ENCODE peak calls at places on chromosomes 3 and 15, in seven cellular contexts. One of them, this sample, is unnamed.

GRCh38 chr15:74438696-74439316 is 5.0 kb upstream of the SEMA7A start:
- DNase-seq in M059J: peak
- DNase-seq in RPMI7951: peak
- DNase-seq in MCF 10A: peak
- DNase-seq in LoVo: peak
- DNase-seq in brain microvascular endothelial cell: peak
- DNase-seq in EH: peak
- DNase-seq in this sample: peak

GRCh38 chr3:190443257-190443656 is 6.4 kb downstream of the TMEM207 start:
- DNase-seq in EH: peak
- DNase-seq in LoVo: no peak
- DNase-seq in RPMI7951: peak
- DNase-seq in M059J: peak
- DNase-seq in brain microvascular endothelial cell: peak
- DNase-seq in MCF 10A: peak
- DNase-seq in this sample: peak

GRCh38 chr3:169660709-169661566 is 2.6 kb downstream of the MECOM start:
- DNase-seq in EH: peak
- DNase-seq in LoVo: no peak
- DNase-seq in RPMI7951: peak
- DNase-seq in MCF 10A: no peak
- DNase-seq in M059J: no peak
- DNase-seq in brain microvascular endothelial cell: no peak
- DNase-seq in this sample: no peak

GRCh38 chr15:86743283-86743903 is 663.7 kb downstream of the AGBL1 start:
- DNase-seq in RPMI7951: peak
- DNase-seq in EH: no peak
- DNase-seq in LoVo: peak
- DNase-seq in M059J: peak
- DNase-seq in MCF 10A: peak
- DNase-seq in brain microvascular endothelial cell: no peak
- DNase-seq in this sample: peak

GRCh38 chr3:28850186-28850585 is 430.7 kb upstream of the RBMS3 start:
- DNase-seq in LoVo: no peak
- DNase-seq in RPMI7951: peak
- DNase-seq in EH: peak
- DNase-seq in brain microvascular endothelial cell: no peak
- DNase-seq in M059J: peak
- DNase-seq in MCF 10A: no peak
- DNase-seq in this sample: no peak

GRCh38 chr15:90836296-90836871 is 32.0 kb upstream of the FURIN start:
- DNase-seq in brain microvascular endothelial cell: peak
- DNase-seq in EH: peak
- DNase-seq in MCF 10A: peak
- DNase-seq in RPMI7951: peak
- DNase-seq in M059J: peak
- DNase-seq in LoVo: peak
- DNase-seq in this sample: peak

GRCh38 chr3:53224536-53224935 is 31.3 kb downstream of the TKT start:
- DNase-seq in EH: no peak
- DNase-seq in M059J: no peak
- DNase-seq in LoVo: no peak
- DNase-seq in MCF 10A: no peak
- DNase-seq in RPMI7951: no peak
- DNase-seq in brain microvascular endothelial cell: no peak
- DNase-seq in this sample: no peak

GRCh38 chr3:94130690-94131089 is 67.8 kb downstream of the NSUN3 start:
- DNase-seq in MCF 10A: no peak
- DNase-seq in brain microvascular endothelial cell: no peak
- DNase-seq in M059J: peak
- DNase-seq in RPMI7951: no peak
- DNase-seq in EH: no peak
- DNase-seq in LoVo: no peak
- DNase-seq in this sample: no peak

GRCh38 chr15:64387562-64388168 is at the start of gene TRIP4:
- DNase-seq in MCF 10A: peak
- DNase-seq in EH: peak
- DNase-seq in brain microvascular endothelial cell: peak
- DNase-seq in RPMI7951: peak
- DNase-seq in M059J: peak
- DNase-seq in LoVo: peak
- DNase-seq in this sample: peak

GRCh38 chr3:55143928-55144671 is 216.2 kb upstream of the LRTM1 start:
- DNase-seq in EH: peak
- DNase-seq in M059J: peak
- DNase-seq in MCF 10A: no peak
- DNase-seq in brain microvascular endothelial cell: peak
- DNase-seq in RPMI7951: peak
- DNase-seq in LoVo: no peak
- DNase-seq in this sample: peak

GRCh38 chr15:98611808-98612207 is 36.5 kb upstream of the IGF1R start:
- DNase-seq in EH: no peak
- DNase-seq in LoVo: no peak
- DNase-seq in M059J: no peak
- DNase-seq in RPMI7951: no peak
- DNase-seq in MCF 10A: no peak
- DNase-seq in brain microvascular endothelial cell: no peak
- DNase-seq in this sample: no peak

GRCh38 chr3:52891615-52892081 is 5.7 kb downstream of the STIMATE start:
- DNase-seq in MCF 10A: no peak
- DNase-seq in brain microvascular endothelial cell: no peak
- DNase-seq in M059J: no peak
- DNase-seq in EH: peak
- DNase-seq in LoVo: no peak
- DNase-seq in RPMI7951: peak
- DNase-seq in this sample: no peak

GRCh38 chr3:111605016-111605415 is 9.9 kb upstream of the ZBED2 start:
- DNase-seq in MCF 10A: no peak
- DNase-seq in brain microvascular endothelial cell: no peak
- DNase-seq in LoVo: no peak
- DNase-seq in EH: peak
- DNase-seq in RPMI7951: peak
- DNase-seq in M059J: peak
- DNase-seq in this sample: peak

GRCh38 chr15:35444557-35445204 is 101.3 kb downstream of the DPH6 start:
- DNase-seq in brain microvascular endothelial cell: peak
- DNase-seq in LoVo: peak
- DNase-seq in MCF 10A: peak
- DNase-seq in EH: peak
- DNase-seq in RPMI7951: peak
- DNase-seq in M059J: peak
- DNase-seq in this sample: peak